ENCODE peak calls at places on chromosomes 16 and 17, in eight cellular contexts. C, N, P, D, U, V, Z and Y are unnamed samples.

GRCh38 chr17:38454528-38454927 is 26.3 kb downstream of the ARHGAP23 start:
- DNase-seq in U (peak; percentile 91), N (no peak), C (no peak), P (peak; percentile 84), V (peak; percentile 80), Z (peak; percentile 67), D (peak; percentile 91), Y (peak; percentile 96)

GRCh38 chr17:48825446-48826381 is 5.1 kb upstream of the CALCOCO2 start:
- DNase-seq in V (no peak), C (no peak), D (no peak), P (no peak), U (no peak), N (no peak), Z (no peak), Y (no peak)

GRCh38 chr17:46167826-46168569 is 25.2 kb downstream of the KANSL1 start:
- DNase-seq in Z (no peak), V (no peak), P (no peak), N (no peak), D (no peak), U (no peak), C (no peak), Y (no peak)

GRCh38 chr16:86595983-86596605 is 17.7 kb downstream of the FOXL1 start:
- DNase-seq in Z (no peak), C (no peak), V (no peak), U (no peak), D (no peak), N (no peak), P (no peak), Y (no peak)

GRCh38 chr17:62064791-62065563 is at the start of gene MED13:
- DNase-seq in Z (peak; percentile 59), N (no peak), P (peak; percentile 45), V (peak; percentile 56), C (peak; percentile 60), D (peak; percentile 72), U (peak; percentile 48), Y (peak; percentile 79)

GRCh38 chr16:72876221-72876620 is 171.7 kb downstream of the ZFHX3 start:
- DNase-seq in N (peak; percentile 4), P (peak; percentile 90), Z (no peak), C (no peak), V (peak; percentile 66), D (peak; percentile 74), U (no peak), Y (peak; percentile 86)

GRCh38 chr16:25966172-25967097 is 274.7 kb downstream of the HS3ST4 start:
- DNase-seq in U (no peak), Z (no peak), V (no peak), C (no peak), N (peak; percentile 16), D (no peak), P (no peak), Y (no peak)

GRCh38 chr16:52547001-52547833 is at the start of gene TOX3:
- DNase-seq in P (no peak), V (no peak), Z (peak; percentile 71), D (no peak), U (no peak), C (no peak), N (no peak), Y (no peak)

GRCh38 chr16:86685071-86685470 is 106.7 kb downstream of the FOXL1 start:
- DNase-seq in N (no peak), P (no peak), C (no peak), Z (no peak), D (no peak), U (no peak), V (no peak), Y (no peak)

GRCh38 chr17:75571197-75571884 is 16.3 kb upstream of the MYO15B start:
- DNase-seq in P (peak; percentile 19), N (peak; percentile 78), C (no peak), Z (peak; percentile 62), U (peak; percentile 35), V (no peak), D (no peak), Y (peak; percentile 74)